ENCODE peak calls at places on chromosomes 16 and 17, in eight cellular contexts. H is tibial nerve, X is SK-N-SH, K is fibroblast of lung, A is psoas muscle, G is keratinocyte, I is osteoblast, T is thoracic aorta. L is an unnamed sample.

GRCh38 chr16:11024333-11025053 is 80.1 kb downstream of the CLEC16A start:
- DNase-seq in H (no peak), X (no peak), K (no peak), A (no peak), G (no peak), I (no peak), T (no peak), L (no peak)

GRCh38 chr17:41184480-41184961 is at the start of gene KRTAP4-1:
- DNase-seq in H (no peak), X (no peak), K (no peak), A (no peak), G (no peak), I (no peak), T (no peak), L (no peak)

GRCh38 chr17:32261937-32262510 is 3.6 kb upstream of the RHBDL3 start:
- DNase-seq in H (no peak), X (no peak), K (no peak), A (no peak), G (no peak), I (no peak), T (no peak), L (peak; percentile 32)

GRCh38 chr17:36674278-36674650 is 72.9 kb downstream of the MRM1 start:
- DNase-seq in H (no peak), X (no peak), K (no peak), A (no peak), G (no peak), I (no peak), T (no peak), L (no peak)

GRCh38 chr17:79365836-79366831 is 244.7 kb downstream of the RBFOX3 start:
- DNase-seq in H (no peak), X (no peak), K (no peak), A (no peak), G (no peak), I (peak; percentile 70), T (no peak), L (peak; percentile 35)

GRCh38 chr17:56593073-56593740 is at the start of gene NOG:
- DNase-seq in H (peak; percentile 39), X (peak; percentile 86), K (peak; percentile 61), A (peak; percentile 64), G (no peak), I (peak; percentile 96), T (no peak), L (peak; percentile 81)

GRCh38 chr17:9522074-9522473 is 53.5 kb downstream of the STX8 start:
- DNase-seq in H (peak; percentile 18), X (peak; percentile 49), K (peak; percentile 73), A (no peak), G (no peak), I (peak; percentile 64), T (no peak), L (no peak)

GRCh38 chr16:14378131-14378551 is 251.9 kb downstream of the PARN start:
- DNase-seq in H (no peak), X (no peak), K (peak; percentile 83), A (no peak), G (no peak), I (no peak), T (no peak), L (no peak)

GRCh38 chr16:11205754-11206459 is 50.1 kb downstream of the SOCS1 start:
- DNase-seq in H (no peak), X (no peak), K (peak; percentile 41), A (no peak), G (no peak), I (no peak), T (no peak), L (no peak)

GRCh38 chr17:19713901-19714361 is 2.5 kb downstream of the SLC47A2 start:
- DNase-seq in H (no peak), X (no peak), K (no peak), A (no peak), G (no peak), I (peak; percentile 57), T (no peak), L (no peak)

GRCh38 chr17:3609689-3610088 is 478 bp upstream of the TRPV1 start:
- DNase-seq in H (no peak), X (no peak), K (no peak), A (no peak), G (no peak), I (no peak), T (no peak), L (no peak)

GRCh38 chr16:26795184-26795583 is 271.5 kb upstream of the C16orf82 start:
- DNase-seq in H (no peak), X (no peak), K (no peak), A (no peak), G (no peak), I (no peak), T (no peak), L (no peak)

DNA sequence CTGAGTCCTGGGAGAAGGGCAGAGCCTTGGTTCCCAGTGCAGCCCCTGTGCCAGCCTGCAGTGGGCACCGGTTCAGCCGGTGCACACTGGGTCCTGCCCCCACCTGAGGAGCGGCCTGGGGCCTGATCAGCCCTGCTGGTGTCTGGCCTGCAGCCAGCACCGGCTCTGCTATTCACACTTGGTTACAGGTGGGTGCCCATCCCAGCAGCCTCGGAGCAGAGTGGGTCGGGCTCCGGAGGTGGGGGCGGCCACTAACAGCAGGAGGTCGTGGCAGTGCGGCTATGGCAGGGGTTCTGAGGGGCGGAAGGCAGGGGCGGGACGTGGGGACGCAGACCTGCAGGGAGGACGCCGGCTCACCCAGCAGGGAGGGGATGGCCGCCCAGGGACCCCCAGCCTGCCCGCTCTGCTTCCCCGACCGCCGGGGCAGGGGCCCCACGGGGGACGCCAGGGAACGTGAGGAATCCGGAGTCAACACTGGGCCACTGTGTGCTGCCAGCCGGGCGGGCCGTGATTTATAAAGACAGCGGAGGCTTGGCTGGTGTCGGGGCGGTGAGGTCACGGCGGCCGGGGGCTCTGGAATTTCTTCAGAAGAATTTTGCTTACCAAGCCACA is 20.3 kb downstream of the METRNL start:
- DNase-seq in H (no peak), X (peak; percentile 70), K (peak; percentile 20), A (peak; percentile 67), G (no peak), I (peak; percentile 97), T (no peak), L (peak; percentile 95)
- H3K4me3 ChIP-seq in H (peak overlapping the region; percentile 38), X (peak overlapping the region; percentile 44), K (no peak overlapping the region), A (peak overlapping the region; percentile 15), G (no peak overlapping the region), I (peak overlapping the region; percentile 58), T (peak overlapping the region; percentile 68), L (no peak overlapping the region)

GRCh38 chr17:81438024-81438664 is 42.9 kb downstream of the BAHCC1 start:
- DNase-seq in H (no peak), X (peak; percentile 64), K (no peak), A (no peak), G (no peak), I (no peak), T (no peak), L (no peak)
- TF ChIP-seq CTCF in H (no peak), X (no peak), K (no peak), A (no peak), G (no peak), I (no peak), T (no peak), L (no peak)

DNA sequence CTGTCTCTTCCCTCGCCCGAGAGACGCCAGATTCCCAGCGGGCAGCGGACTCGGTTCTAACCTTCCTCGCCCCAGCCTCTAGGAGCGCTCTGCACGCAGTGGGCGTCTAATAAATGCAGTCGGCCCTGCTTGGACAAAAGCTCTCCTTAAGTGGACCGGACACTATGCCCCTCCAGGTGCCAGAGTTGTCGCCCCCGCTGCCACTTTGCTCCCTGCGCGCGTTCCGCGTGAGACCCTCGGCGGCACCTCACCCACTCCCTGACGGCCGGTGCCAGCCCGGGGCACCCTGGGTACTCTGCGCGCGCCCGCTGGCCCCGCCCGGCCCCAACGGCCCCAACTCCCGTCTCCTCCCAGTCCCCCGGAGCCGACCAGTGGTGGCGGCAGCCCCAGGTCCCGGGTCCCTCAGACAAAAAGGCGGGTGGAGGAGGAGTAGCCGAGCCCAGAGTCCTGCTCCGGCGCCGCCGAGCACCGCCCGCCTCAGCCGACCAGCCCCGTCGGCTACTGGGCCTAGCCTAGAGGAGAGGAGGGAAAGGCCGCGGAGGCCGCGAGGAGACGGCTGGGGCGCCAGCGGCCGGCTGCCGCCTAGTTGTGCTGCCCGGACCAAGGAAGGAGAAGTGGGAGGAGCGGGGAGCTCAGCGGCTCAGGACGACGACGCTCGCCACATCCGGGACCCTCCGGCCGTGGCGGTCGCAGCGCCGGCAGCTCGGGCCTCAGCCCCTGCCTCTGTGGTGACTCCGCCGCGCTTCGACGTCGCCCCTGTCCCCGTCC is 123.0 kb downstream of the GOSR1 start:
- DNase-seq in H (peak; percentile 40), X (peak; percentile 97), K (peak; percentile 73), A (peak; percentile 84), G (no peak), I (peak; percentile 96), T (peak; percentile 23), L (peak; percentile 94)
- H3K4me1 ChIP-seq in H (peaks cover 5% of the 10 kb centered on the region), X (peaks cover 2% of the 10 kb centered on the region), K (no peaks in the 10 kb centered on the region), A (no peaks in the 10 kb centered on the region), G (peaks cover 8% of the 10 kb centered on the region), I (peaks cover 11% of the 10 kb centered on the region), T (no peaks in the 10 kb centered on the region), L (no peaks in the 10 kb centered on the region)

DNA sequence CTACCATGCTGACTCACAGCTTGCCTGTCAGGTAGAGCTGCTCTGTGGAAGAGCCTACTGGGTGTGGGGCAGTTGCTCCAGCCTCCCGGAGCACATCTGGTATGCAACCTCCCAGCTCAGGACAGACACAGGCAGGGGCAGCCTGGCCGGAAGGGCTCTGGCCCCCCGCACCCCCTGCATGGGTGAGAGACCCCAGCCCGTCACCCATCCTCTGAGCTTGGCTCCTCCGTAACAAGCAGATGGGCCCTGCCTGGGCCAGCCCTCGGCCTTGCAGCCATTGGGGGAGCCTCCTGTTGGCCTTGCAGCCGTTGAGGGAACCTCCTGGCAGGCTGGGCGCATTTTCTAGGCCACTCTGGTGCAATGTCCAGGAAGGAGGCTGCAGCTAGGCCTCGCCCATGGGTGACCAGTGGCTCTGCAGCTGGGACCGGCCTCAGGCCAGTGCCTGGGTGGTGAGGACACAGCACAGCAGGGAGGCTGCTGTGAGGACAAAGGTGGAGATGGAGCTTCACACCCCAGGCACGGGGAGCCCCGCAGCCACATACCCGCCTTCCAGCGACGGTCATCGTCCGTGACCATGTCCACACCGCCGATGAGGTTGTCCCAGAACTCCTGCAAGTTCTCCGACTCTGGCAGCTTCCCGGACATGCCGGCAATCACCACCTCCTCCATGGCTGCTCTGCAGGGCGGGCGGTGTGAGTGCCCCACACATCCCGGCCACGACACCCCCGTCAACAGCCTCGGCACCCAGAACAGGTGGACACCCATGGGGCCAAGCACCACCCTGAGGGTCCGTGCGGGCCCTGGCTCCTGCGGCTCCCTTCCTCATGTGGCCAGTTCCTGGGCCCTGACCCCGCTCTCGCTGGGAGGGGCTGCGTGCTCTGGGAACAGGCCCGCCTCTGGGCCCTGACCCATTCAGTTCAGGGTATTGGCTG is 2.0 kb downstream of the FASN start:
- DNase-seq in H (no peak), X (no peak), K (no peak), A (peak; percentile 18), G (no peak), I (peak; percentile 79), T (no peak), L (peak; percentile 79)
- H3K4me3 ChIP-seq in H (peak overlapping the region; percentile 83), X (peak overlapping the region; percentile 86), K (peak overlapping the region; percentile 65), A (peak overlapping the region; percentile 87), G (peak overlapping the region; percentile 76), I (peak overlapping the region; percentile 78), T (peak overlapping the region; percentile 80), L (no peak overlapping the region)

L was measured in kidney.